ENCODE peak calls at places on chromosomes 2 and 18, in ten cellular contexts. L, K, E, W, R, G, Q, B, F and O are unnamed samples.

GRCh38 chr2:9315280-9315847 is 108.0 kb downstream of the ITGB1BP1 start:
- DNase-seq in L (no peak), K (no peak), E (no peak), W (no peak), R (no peak), G (no peak), Q (peak; percentile 19), B (no peak), F (no peak), O (no peak)

GRCh38 chr2:219309278-219309677 is at the start of gene PTPRN:
- DNase-seq in L (peak; percentile 66), K (peak; percentile 47), E (no peak), W (no peak), R (no peak), G (no peak), Q (no peak), B (no peak), F (peak; percentile 86), O (no peak)

GRCh38 chr2:170996316-170996715 is 67.3 kb downstream of the GORASP2 start:
- DNase-seq in L (no peak), K (no peak), E (no peak), W (no peak), R (no peak), G (no peak), Q (no peak), B (no peak), F (no peak), O (no peak)

GRCh38 chr18:398866-399637 is 101.4 kb downstream of the COLEC12 start:
- DNase-seq in L (no peak), K (peak; percentile 57), E (no peak), W (no peak), R (no peak), G (no peak), Q (no peak), B (no peak), F (no peak), O (no peak)

GRCh38 chr2:215917953-215918620 is 95.3 kb downstream of the MREG start:
- DNase-seq in L (no peak), K (peak; percentile 95), E (peak; percentile 58), W (no peak), R (peak; percentile 28), G (no peak), Q (no peak), B (no peak), F (no peak), O (no peak)

GRCh38 chr18:12038082-12038660 is 55.5 kb upstream of the ANKRD62 start:
- DNase-seq in L (no peak), K (no peak), E (no peak), W (no peak), R (no peak), G (peak; percentile 15), Q (peak; percentile 34), B (no peak), F (peak; percentile 63), O (no peak)

GRCh38 chr2:84865181-84865783 is 15.6 kb downstream of the TRABD2A start:
- DNase-seq in L (no peak), K (peak; percentile 47), E (no peak), W (no peak), R (no peak), G (no peak), Q (no peak), B (no peak), F (no peak), O (no peak)

GRCh38 chr2:236036045-236036444 is 132.1 kb downstream of the GBX2 start:
- DNase-seq in L (no peak), K (no peak), E (no peak), W (no peak), R (no peak), G (no peak), Q (no peak), B (no peak), F (no peak), O (no peak)

GRCh38 chr2:240422683-240423329 is 12.7 kb upstream of the GPC1 start:
- DNase-seq in L (no peak), K (no peak), E (no peak), W (no peak), R (no peak), G (no peak), Q (no peak), B (no peak), F (no peak), O (no peak)

GRCh38 chr18:52426041-52426440 is 86.0 kb downstream of the DCC start:
- DNase-seq in L (no peak), K (no peak), E (no peak), W (no peak), R (no peak), G (no peak), Q (no peak), B (no peak), F (no peak), O (no peak)

GRCh38 chr2:48727560-48727959 is 28.0 kb downstream of the LHCGR start:
- DNase-seq in L (no peak), K (no peak), E (no peak), W (no peak), R (no peak), G (no peak), Q (no peak), B (no peak), F (no peak), O (no peak)

GRCh38 chr2:42613281-42614064 is 45.0 kb downstream of the MTA3 start:
- DNase-seq in L (no peak), K (no peak), E (no peak), W (no peak), R (no peak), G (no peak), Q (no peak), B (no peak), F (no peak), O (no peak)

GRCh38 chr2:61536086-61536722 is 2.0 kb downstream of the XPO1 start:
- DNase-seq in L (no peak), K (peak; percentile 23), E (no peak), W (no peak), R (no peak), G (no peak), Q (no peak), B (peak; percentile 1), F (no peak), O (no peak)

GRCh38 chr2:130372833-130373807 is 17.3 kb downstream of the PTPN18 start:
- DNase-seq in L (no peak), K (no peak), E (no peak), W (no peak), R (no peak), G (no peak), Q (no peak), B (no peak), F (no peak), O (no peak)

GRCh38 chr2:128316777-128317185 is 1.9 kb downstream of the HS6ST1 start:
- DNase-seq in L (no peak), K (no peak), E (no peak), W (no peak), R (peak; percentile 18), G (no peak), Q (no peak), B (no peak), F (no peak), O (no peak)

GRCh38 chr2:11955314-11955713 is 208.9 kb downstream of the LPIN1 start:
- DNase-seq in L (no peak), K (peak; percentile 74), E (peak; percentile 32), W (no peak), R (no peak), G (no peak), Q (no peak), B (no peak), F (no peak), O (no peak)

GRCh38 chr18:48804856-48805610 is 145.7 kb downstream of the SMAD7 start:
- DNase-seq in L (no peak), K (no peak), E (no peak), W (peak; percentile 21), R (no peak), G (no peak), Q (peak; percentile 0), B (no peak), F (no peak), O (no peak)

GRCh38 chr2:20050712-20051517 is 513 bp downstream of the LAPTM4A start:
- DNase-seq in L (peak; percentile 48), K (peak; percentile 82), E (peak; percentile 46), W (peak; percentile 72), R (no peak), G (no peak), Q (peak; percentile 47), B (no peak), F (peak; percentile 54), O (no peak)

GRCh38 chr18:24799720-24800119 is 339.3 kb downstream of the HRH4 start:
- DNase-seq in L (no peak), K (no peak), E (no peak), W (no peak), R (no peak), G (no peak), Q (no peak), B (no peak), F (no peak), O (no peak)

GRCh38 chr2:37585295-37585908 is 86.0 kb downstream of the CDC42EP3 start:
- DNase-seq in L (no peak), K (peak; percentile 69), E (no peak), W (no peak), R (no peak), G (peak; percentile 16), Q (no peak), B (no peak), F (no peak), O (no peak)

GRCh38 chr2:72953976-72954375 is 36.7 kb downstream of the EMX1 start:
- DNase-seq in L (no peak), K (no peak), E (no peak), W (no peak), R (no peak), G (no peak), Q (no peak), B (peak; percentile 5), F (no peak), O (no peak)

GRCh38 chr18:69838620-69839411 is 108.9 kb downstream of the CD226 start:
- DNase-seq in L (no peak), K (peak; percentile 88), E (no peak), W (no peak), R (no peak), G (no peak), Q (peak; percentile 11), B (no peak), F (no peak), O (no peak)